ENCODE peak calls at places on chromosomes 6 and 20, in nine cellular contexts. Y is HCT116; C is nephron progenitor cell; B is HFFc6; E is choroid plexus epithelial cell; V is GM23338; W is CD8-positive, alpha-beta T cell; X is GM13977; K is WTC11. S is an unnamed sample.

GRCh38 chr6:4441981-4442434 is 306.6 kb upstream of the ECI2 start:
- DNase-seq in Y (no peak), C (no peak), B (peak), E (peak), V (no peak), W (no peak), X (no peak), K (no peak), S (peak)

GRCh38 chr6:30612687-30613248 is 4.3 kb downstream of the PPP1R10 start:
- DNase-seq in Y (no peak), C (peak), B (peak), E (peak), V (no peak), W (no peak), X (no peak), K (no peak), S (peak)

GRCh38 chr6:72733045-72733444 is 111.2 kb downstream of the KCNQ5 start:
- DNase-seq in Y (no peak), C (no peak), B (no peak), E (no peak), V (no peak), W (no peak), X (no peak), K (no peak), S (no peak)

GRCh38 chr6:112087916-112088315 is 525 bp downstream of the FAM229B start:
- DNase-seq in Y (no peak), C (no peak), B (no peak), E (peak), V (no peak), W (no peak), X (no peak), K (no peak), S (no peak)

GRCh38 chr6:166599158-166599557 is 12.7 kb upstream of the RAMACL start:
- DNase-seq in Y (no peak), C (no peak), B (no peak), E (no peak), V (no peak), W (no peak), X (no peak), K (no peak), S (no peak)

GRCh38 chr20:31740208-31740607 is 1.1 kb downstream of the TPX2 start:
- DNase-seq in Y (no peak), C (no peak), B (peak), E (peak), V (no peak), W (peak), X (peak), K (no peak), S (peak)

GRCh38 chr6:167726043-167726442 is 100.7 kb upstream of the AFDN start:
- DNase-seq in Y (no peak), C (no peak), B (no peak), E (no peak), V (no peak), W (no peak), X (no peak), K (no peak), S (no peak)

GRCh38 chr20:63955281-63955845 is 853 bp downstream of the UCKL1 start:
- DNase-seq in Y (no peak), C (peak), B (peak), E (no peak), V (peak), W (peak), X (peak), K (peak), S (peak)

GRCh38 chr6:31416394-31417014 is 13.1 kb downstream of the MICA start:
- DNase-seq in Y (no peak), C (no peak), B (no peak), E (no peak), V (no peak), W (no peak), X (no peak), K (no peak), S (no peak)

GRCh38 chr6:166608819-166609218 is 18.2 kb downstream of the RPS6KA2 start:
- DNase-seq in Y (no peak), C (no peak), B (no peak), E (no peak), V (no peak), W (no peak), X (no peak), K (no peak), S (no peak)

GRCh38 chr20:57400262-57400701 is 9.1 kb downstream of the RBM38 start:
- DNase-seq in Y (no peak), C (no peak), B (no peak), E (no peak), V (no peak), W (peak), X (peak), K (no peak), S (no peak)
- TF ChIP-seq CTCF in Y (no peak), C (no peak), B (no peak), E (peak), V (peak), W (no peak), X (peak), K (no peak), S (no peak)

GRCh38 chr6:106688177-106688951 is 59.0 kb downstream of the QRSL1 start:
- DNase-seq in Y (no peak), C (no peak), B (no peak), E (no peak), V (no peak), W (no peak), X (no peak), K (no peak), S (peak)
- TF ChIP-seq CTCF in Y (no peak), C (no peak), B (no peak), E (no peak), V (peak), W (no peak), X (no peak), K (no peak), S (no peak)

DNA sequence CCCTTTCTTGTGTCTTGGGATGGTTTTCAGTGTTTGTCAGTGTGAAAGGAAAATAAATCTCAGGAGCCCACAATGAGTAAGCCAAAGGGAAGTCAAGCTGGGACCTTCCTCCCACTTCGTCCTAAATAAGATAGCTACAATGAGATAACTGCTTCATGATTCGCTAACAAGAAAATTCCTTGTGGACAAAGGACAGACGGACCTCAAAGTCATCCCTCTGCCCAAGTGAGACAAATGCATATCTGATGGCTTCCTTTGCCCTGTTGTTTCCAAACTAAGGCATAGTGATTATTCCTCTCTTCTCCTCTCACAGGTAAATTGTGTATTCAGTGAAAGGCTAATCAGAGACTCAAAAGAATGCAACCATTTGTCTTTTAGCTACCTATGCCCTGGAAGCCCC is 26.1 kb upstream of the ADTRP start:
- DNase-seq in Y (no peak), C (no peak), B (no peak), E (no peak), V (no peak), W (no peak), X (no peak), K (no peak), S (no peak)
- TF ChIP-seq CTCF in Y (no peak), C (no peak), B (no peak), E (no peak), V (no peak), W (no peak), X (no peak), K (no peak), S (no peak)

GRCh38 chr6:138945354-138945753 is 42.7 kb downstream of the REPS1 start:
- DNase-seq in Y (no peak), C (peak), B (no peak), E (no peak), V (peak), W (peak), X (no peak), K (no peak), S (no peak)
- TF ChIP-seq CTCF in Y (peak), C (peak), B (peak), E (peak), V (peak), W (no peak), X (no peak), K (peak), S (peak)

DNA sequence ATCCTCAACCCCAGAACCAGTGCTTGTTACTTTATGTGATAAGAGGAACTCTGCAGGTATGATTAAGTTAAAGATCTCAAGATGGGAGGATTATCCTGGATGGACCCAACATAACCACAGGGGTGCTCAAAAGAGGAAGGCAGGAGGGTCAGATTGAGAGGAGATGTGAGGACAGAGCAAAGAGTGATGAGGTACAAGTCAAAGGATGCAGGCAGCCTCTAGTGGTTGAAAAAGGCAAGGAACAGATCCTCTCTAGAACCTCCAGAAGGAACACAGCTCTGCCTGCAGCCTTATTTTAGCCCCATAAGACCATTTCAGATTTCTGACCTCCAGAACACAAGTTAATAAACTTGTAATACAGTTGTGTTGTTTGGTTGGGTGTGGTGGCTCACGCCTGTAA is 41.2 kb downstream of the PDSS2 start:
- DNase-seq in Y (no peak), C (no peak), B (peak), E (peak), V (peak), W (no peak), X (peak), K (no peak), S (peak)
- TF ChIP-seq CTCF in Y (peak), C (no peak), B (peak), E (peak), V (peak), W (no peak), X (peak), K (peak), S (peak)

GRCh38 chr6:155818698-155819097 is 363.1 kb upstream of the NOX3 start:
- DNase-seq in Y (no peak), C (no peak), B (no peak), E (no peak), V (no peak), W (no peak), X (no peak), K (no peak), S (no peak)
- TF ChIP-seq CTCF in Y (no peak), C (no peak), B (no peak), E (no peak), V (no peak), W (no peak), X (no peak), K (no peak), S (no peak)

DNA sequence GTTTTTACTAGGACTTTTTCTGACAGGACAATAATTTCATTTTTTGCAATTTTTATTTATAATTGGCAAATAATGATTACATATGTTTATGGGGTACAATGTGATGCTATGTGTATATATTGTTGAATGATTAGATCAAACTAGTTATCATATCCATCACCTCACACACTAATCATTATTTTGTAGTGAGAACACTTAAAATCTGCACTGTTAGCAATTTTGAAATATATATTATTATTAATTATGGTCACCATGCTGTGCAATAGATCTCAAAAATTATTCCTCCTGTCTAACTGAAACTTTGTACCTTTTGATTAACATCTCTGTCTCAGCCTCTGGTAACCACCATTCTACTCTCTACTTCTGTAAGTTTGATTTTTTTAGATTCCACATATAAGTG is 378.7 kb downstream of the PLCB1 start:
- DNase-seq in Y (no peak), C (no peak), B (no peak), E (no peak), V (no peak), W (no peak), X (no peak), K (no peak), S (no peak)
- TF ChIP-seq CTCF in Y (no peak), C (no peak), B (no peak), E (no peak), V (no peak), W (no peak), X (no peak), K (no peak), S (no peak)

GRCh38 chr20:45392733-45393132 is 14.6 kb upstream of the TP53TG5 start:
- DNase-seq in Y (no peak), C (no peak), B (peak), E (no peak), V (peak), W (no peak), X (no peak), K (no peak), S (no peak)
- TF ChIP-seq CTCF in Y (no peak), C (no peak), B (peak), E (peak), V (peak), W (no peak), X (no peak), K (no peak), S (no peak)

S was measured in fibroblast of the aortic adventitia.